ENCODE peak calls at places on chromosome 12, in four cellular contexts. One of them, this sample, is unnamed.

GRCh38 chr12:57765003-57765697 is 1.7 kb downstream of the CYP27B1 start:
- DNase-seq in lower lobe of right lung: peak
- DNase-seq in type B pancreatic cell: no peak
- DNase-seq in AG10803: no peak
- DNase-seq in this sample: peak

GRCh38 chr12:97024393-97024792 is 117.3 kb downstream of the NEDD1 start:
- DNase-seq in lower lobe of right lung: no peak
- DNase-seq in type B pancreatic cell: no peak
- DNase-seq in AG10803: no peak
- DNase-seq in this sample: no peak

GRCh38 chr12:19529933-19530630 is 90.8 kb downstream of the AEBP2 start:
- DNase-seq in lower lobe of right lung: no peak
- DNase-seq in type B pancreatic cell: no peak
- DNase-seq in AG10803: peak
- DNase-seq in this sample: no peak

GRCh38 chr12:120065472-120065871 is 51.1 kb downstream of the RAB35 start:
- DNase-seq in lower lobe of right lung: no peak
- DNase-seq in type B pancreatic cell: no peak
- DNase-seq in AG10803: no peak
- DNase-seq in this sample: peak

GRCh38 chr12:112419269-112420133 is 754 bp downstream of the PTPN11 start:
- DNase-seq in lower lobe of right lung: peak
- DNase-seq in type B pancreatic cell: peak
- DNase-seq in AG10803: peak
- DNase-seq in this sample: peak

GRCh38 chr12:104306376-104306775 is 2.8 kb downstream of the EID3 start:
- DNase-seq in lower lobe of right lung: no peak
- DNase-seq in type B pancreatic cell: no peak
- DNase-seq in AG10803: no peak
- DNase-seq in this sample: no peak

GRCh38 chr12:85874064-85874463 is at the start of gene NTS:
- DNase-seq in lower lobe of right lung: no peak
- DNase-seq in type B pancreatic cell: no peak
- DNase-seq in AG10803: no peak
- DNase-seq in this sample: no peak

GRCh38 chr12:109612003-109612402 is 38.4 kb downstream of the MVK start:
- DNase-seq in lower lobe of right lung: no peak
- DNase-seq in type B pancreatic cell: no peak
- DNase-seq in AG10803: no peak
- DNase-seq in this sample: no peak

GRCh38 chr12:58950739-58951100 is 30.4 kb upstream of the LRIG3 start:
- DNase-seq in lower lobe of right lung: no peak
- DNase-seq in type B pancreatic cell: no peak
- DNase-seq in AG10803: no peak
- DNase-seq in this sample: no peak

GRCh38 chr12:4421590-4422031 is 24.0 kb downstream of the FGF6 start:
- DNase-seq in lower lobe of right lung: no peak
- DNase-seq in type B pancreatic cell: no peak
- DNase-seq in AG10803: peak
- DNase-seq in this sample: no peak

GRCh38 chr12:49478949-49479664 is 59.7 kb upstream of the KCNH3 start:
- DNase-seq in lower lobe of right lung: no peak
- DNase-seq in type B pancreatic cell: no peak
- DNase-seq in AG10803: no peak
- DNase-seq in this sample: no peak

GRCh38 chr12:101759396-101760047 is 20.3 kb upstream of the SYCP3 start:
- DNase-seq in lower lobe of right lung: no peak
- DNase-seq in type B pancreatic cell: no peak
- DNase-seq in AG10803: peak
- DNase-seq in this sample: no peak

GRCh38 chr12:115817399-115817798 is 460.1 kb downstream of the MED13L start:
- DNase-seq in lower lobe of right lung: no peak
- DNase-seq in type B pancreatic cell: no peak
- DNase-seq in AG10803: no peak
- DNase-seq in this sample: no peak

GRCh38 chr12:12180136-12180535 is 86.7 kb downstream of the LRP6 start:
- DNase-seq in lower lobe of right lung: no peak
- DNase-seq in type B pancreatic cell: no peak
- DNase-seq in AG10803: no peak
- DNase-seq in this sample: no peak

GRCh38 chr12:20420557-20420956 is 52.2 kb downstream of the PDE3A start:
- DNase-seq in lower lobe of right lung: no peak
- DNase-seq in type B pancreatic cell: no peak
- DNase-seq in AG10803: no peak
- DNase-seq in this sample: no peak

GRCh38 chr12:15757553-15758255 is 31.5 kb downstream of the EPS8 start:
- DNase-seq in lower lobe of right lung: no peak
- DNase-seq in type B pancreatic cell: no peak
- DNase-seq in AG10803: peak
- DNase-seq in this sample: no peak

GRCh38 chr12:17470460-17470859 is 619.5 kb downstream of the RERGL start:
- DNase-seq in lower lobe of right lung: no peak
- DNase-seq in type B pancreatic cell: no peak
- DNase-seq in AG10803: no peak
- DNase-seq in this sample: no peak

GRCh38 chr12:3186546-3187237 is 109.5 kb downstream of the TSPAN9 start:
- DNase-seq in lower lobe of right lung: no peak
- DNase-seq in type B pancreatic cell: no peak
- DNase-seq in AG10803: no peak
- DNase-seq in this sample: no peak

GRCh38 chr12:3187846-3188755 is 110.9 kb downstream of the TSPAN9 start:
- DNase-seq in lower lobe of right lung: no peak
- DNase-seq in type B pancreatic cell: no peak
- DNase-seq in AG10803: no peak
- DNase-seq in this sample: no peak

GRCh38 chr12:3185260-3185870 is 108.2 kb downstream of the TSPAN9 start:
- DNase-seq in lower lobe of right lung: no peak
- DNase-seq in type B pancreatic cell: no peak
- DNase-seq in AG10803: no peak
- DNase-seq in this sample: no peak

GRCh38 chr12:3182426-3182825 is 105.2 kb downstream of the TSPAN9 start:
- DNase-seq in lower lobe of right lung: no peak
- DNase-seq in type B pancreatic cell: no peak
- DNase-seq in AG10803: no peak
- DNase-seq in this sample: no peak

GRCh38 chr12:3184485-3184884 is 107.3 kb downstream of the TSPAN9 start:
- DNase-seq in lower lobe of right lung: no peak
- DNase-seq in type B pancreatic cell: no peak
- DNase-seq in AG10803: no peak
- DNase-seq in this sample: no peak
- TF ChIP-seq CTCF in lower lobe of right lung: no peak
- TF ChIP-seq CTCF in type B pancreatic cell: no peak
- TF ChIP-seq CTCF in AG10803: no peak
- TF ChIP-seq CTCF in this sample: no peak

GRCh38 chr12:25828188-25828587 is 130.3 kb upstream of the RASSF8 start:
- DNase-seq in lower lobe of right lung: no peak
- DNase-seq in type B pancreatic cell: no peak
- DNase-seq in AG10803: no peak
- DNase-seq in this sample: no peak

GRCh38 chr12:25830456-25830855 is 128.0 kb upstream of the RASSF8 start:
- DNase-seq in lower lobe of right lung: no peak
- DNase-seq in type B pancreatic cell: no peak
- DNase-seq in AG10803: peak
- DNase-seq in this sample: no peak

GRCh38 chr12:25827747-25828146 is 130.7 kb upstream of the RASSF8 start:
- DNase-seq in lower lobe of right lung: no peak
- DNase-seq in type B pancreatic cell: no peak
- DNase-seq in AG10803: no peak
- DNase-seq in this sample: no peak

GRCh38 chr12:25827141-25827540 is 131.3 kb upstream of the RASSF8 start:
- DNase-seq in lower lobe of right lung: no peak
- DNase-seq in type B pancreatic cell: no peak
- DNase-seq in AG10803: no peak
- DNase-seq in this sample: no peak

DNA sequence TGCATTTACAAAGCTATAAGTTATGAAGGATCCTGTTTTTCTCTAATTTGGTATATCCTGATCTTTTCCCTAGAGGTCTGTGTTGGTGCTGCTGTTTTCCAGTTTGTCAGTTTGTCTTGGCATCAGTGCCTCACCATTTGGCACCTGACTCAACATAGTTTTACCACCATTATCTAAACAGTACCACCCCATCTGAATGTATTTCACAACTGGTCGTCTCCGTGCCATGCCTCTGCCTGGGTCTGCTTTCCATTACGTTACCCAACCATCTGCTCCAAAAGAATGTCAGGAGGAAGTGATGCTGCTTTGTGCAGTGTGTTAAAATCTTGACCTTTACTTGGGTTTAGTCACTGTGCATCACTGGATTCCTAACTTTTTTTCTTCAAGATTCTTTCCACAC is 129.3 kb upstream of the RASSF8 start:
- DNase-seq in lower lobe of right lung: no peak
- DNase-seq in type B pancreatic cell: no peak
- DNase-seq in AG10803: peak
- DNase-seq in this sample: no peak
- TF ChIP-seq CTCF in lower lobe of right lung: no peak
- TF ChIP-seq CTCF in type B pancreatic cell: no peak
- TF ChIP-seq CTCF in AG10803: peak
- TF ChIP-seq CTCF in this sample: no peak

DNA sequence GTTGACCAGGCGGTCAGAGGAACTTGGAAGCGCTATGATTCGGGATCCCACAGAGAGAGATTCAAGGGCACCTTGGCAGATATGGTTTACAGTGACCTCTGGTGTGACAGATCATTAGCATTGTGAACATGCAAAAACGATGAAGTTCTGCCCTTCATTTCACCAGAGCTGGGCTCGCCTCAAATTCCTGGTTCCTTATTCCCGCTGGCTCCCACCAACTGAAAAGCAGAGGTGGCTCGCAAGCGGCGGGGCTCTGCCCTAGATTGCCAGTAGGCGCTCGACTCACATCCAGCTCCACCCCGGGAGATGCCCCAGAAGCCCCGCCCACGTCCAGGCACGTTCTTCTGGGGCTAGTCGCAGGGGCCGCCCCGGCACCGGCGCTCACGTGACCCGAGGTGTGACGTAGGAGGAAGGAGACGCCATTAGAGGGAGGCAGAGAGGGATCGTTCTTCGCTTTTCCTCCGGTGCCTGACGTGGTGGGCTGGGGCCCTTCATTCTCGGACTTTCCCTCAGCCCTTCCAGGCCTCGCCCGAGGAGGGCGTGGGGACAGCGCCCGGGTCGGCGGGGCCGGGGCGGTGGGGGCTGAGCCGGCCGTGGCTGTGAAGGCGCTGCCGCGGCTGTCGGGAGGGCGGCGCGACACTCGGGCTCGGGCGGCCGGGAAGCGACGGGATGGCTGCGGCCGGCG is at the start of gene RAB21:
- DNase-seq in lower lobe of right lung: peak
- DNase-seq in type B pancreatic cell: peak
- DNase-seq in AG10803: peak
- DNase-seq in this sample: peak
- TF ChIP-seq CTCF in lower lobe of right lung: peak
- TF ChIP-seq CTCF in type B pancreatic cell: peak
- TF ChIP-seq CTCF in AG10803: peak
- TF ChIP-seq CTCF in this sample: peak

GRCh38 chr12:50477241-50477832 is 27.4 kb upstream of the DIP2B start:
- DNase-seq in lower lobe of right lung: no peak
- DNase-seq in type B pancreatic cell: no peak
- DNase-seq in AG10803: no peak
- DNase-seq in this sample: no peak

GRCh38 chr12:50483488-50483887 is 21.3 kb upstream of the DIP2B start:
- DNase-seq in lower lobe of right lung: no peak
- DNase-seq in type B pancreatic cell: no peak
- DNase-seq in AG10803: no peak
- DNase-seq in this sample: no peak

GRCh38 chr12:50482566-50482965 is 22.2 kb upstream of the DIP2B start:
- DNase-seq in lower lobe of right lung: no peak
- DNase-seq in type B pancreatic cell: no peak
- DNase-seq in AG10803: no peak
- DNase-seq in this sample: no peak
- TF ChIP-seq CTCF in lower lobe of right lung: no peak
- TF ChIP-seq CTCF in type B pancreatic cell: no peak
- TF ChIP-seq CTCF in AG10803: no peak
- TF ChIP-seq CTCF in this sample: no peak

GRCh38 chr12:13900718-13901117 is 80.7 kb downstream of the GRIN2B start:
- DNase-seq in lower lobe of right lung: no peak
- DNase-seq in type B pancreatic cell: no peak
- DNase-seq in AG10803: no peak
- DNase-seq in this sample: no peak

DNA sequence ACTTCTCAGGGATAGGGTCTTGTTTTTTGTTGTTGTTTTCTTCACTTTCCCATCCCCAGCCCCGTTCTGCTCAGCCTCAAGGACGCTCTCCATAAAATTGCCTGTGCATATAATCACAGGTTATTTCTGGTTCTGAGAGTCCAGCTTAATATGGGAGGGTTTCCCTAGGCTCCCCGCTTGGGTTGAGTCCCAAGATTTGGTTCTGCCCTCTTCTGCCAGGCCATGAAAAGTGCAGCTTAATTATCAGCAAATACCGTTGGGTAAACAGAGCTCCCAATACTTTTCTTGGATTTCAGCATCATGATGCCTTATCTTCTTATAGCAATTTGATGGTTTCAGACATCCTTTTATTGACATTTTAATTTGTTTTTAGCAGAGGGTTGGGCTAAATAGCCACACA is 75.6 kb downstream of the GRIN2B start:
- DNase-seq in lower lobe of right lung: no peak
- DNase-seq in type B pancreatic cell: no peak
- DNase-seq in AG10803: no peak
- DNase-seq in this sample: no peak
- TF ChIP-seq CTCF in lower lobe of right lung: no peak
- TF ChIP-seq CTCF in type B pancreatic cell: no peak
- TF ChIP-seq CTCF in AG10803: no peak
- TF ChIP-seq CTCF in this sample: no peak

DNA sequence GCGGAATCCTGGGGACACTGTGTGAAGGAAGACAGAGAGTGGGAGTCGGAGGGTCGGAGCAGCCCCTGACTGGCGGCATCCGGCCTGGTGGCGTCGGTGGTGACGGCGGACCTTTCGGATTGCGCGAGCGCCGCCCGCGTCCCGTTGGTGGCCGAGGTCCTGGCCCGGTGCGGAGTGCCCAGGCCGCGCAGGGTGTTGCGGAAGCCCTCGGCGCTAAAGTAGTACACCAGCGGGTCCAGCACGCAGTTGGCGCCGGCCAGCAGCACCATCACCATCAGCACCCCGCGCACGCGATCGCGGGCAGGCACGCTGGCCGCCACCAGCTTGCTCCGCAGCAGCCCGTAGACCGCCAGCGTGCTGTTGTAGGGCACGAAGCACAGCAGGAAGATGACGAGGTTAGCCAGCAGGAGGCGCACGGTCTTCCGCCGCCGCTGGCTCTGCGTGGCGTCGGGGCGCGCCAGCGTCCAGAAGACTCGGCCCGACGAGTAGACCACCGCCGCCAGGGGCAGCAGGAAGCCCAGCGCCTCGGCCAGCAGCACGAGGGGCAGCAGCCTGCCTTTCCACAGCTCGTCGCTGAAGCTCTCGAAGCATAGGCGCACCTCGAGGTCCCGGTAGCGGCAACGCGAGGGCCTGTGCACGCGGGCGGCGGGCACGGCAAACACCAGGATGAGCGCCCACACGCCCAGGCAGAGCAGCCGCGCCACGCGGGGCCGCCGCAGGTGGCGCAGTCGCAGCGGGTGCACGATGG is 13.1 kb upstream of the CHD4 start:
- DNase-seq in lower lobe of right lung: peak
- DNase-seq in type B pancreatic cell: no peak
- DNase-seq in AG10803: peak
- DNase-seq in this sample: no peak
- TF ChIP-seq CTCF in lower lobe of right lung: peak
- TF ChIP-seq CTCF in type B pancreatic cell: peak
- TF ChIP-seq CTCF in AG10803: peak
- TF ChIP-seq CTCF in this sample: peak